ENCODE peak calls at places on chromosome 6, in eight cellular contexts. V is cardiac muscle cell; G is neural progenitor cell; K is heart left ventricle; M is CD8-positive, alpha-beta T cell; A is foreskin keratinocyte; J is Peyer's patch; H is Karpas-422. Y is an unnamed sample.

GRCh38 chr6:158564243-158565121 is 4.6 kb downstream of the TMEM181 start:
- DNase-seq in V (no peak), G (no peak), K (no peak), M (peak; percentile 44), A (no peak), J (peak; percentile 71), H (no peak), Y (no peak)

GRCh38 chr6:1396952-1397868 is 7.8 kb downstream of the FOXF2 start:
- DNase-seq in V (peak; percentile 80), G (peak; percentile 89), K (peak; percentile 65), M (peak; percentile 66), A (no peak), J (peak; percentile 87), H (peak; percentile 83), Y (peak; percentile 90)

GRCh38 chr6:11288065-11288464 is 55.6 kb upstream of the NEDD9 start:
- DNase-seq in V (no peak), G (no peak), K (no peak), M (no peak), A (no peak), J (peak; percentile 89), H (no peak), Y (no peak)

GRCh38 chr6:75609639-75610590 is 8.2 kb downstream of the SENP6 start:
- DNase-seq in V (peak; percentile 25), G (no peak), K (no peak), M (no peak), A (no peak), J (no peak), H (no peak), Y (no peak)

GRCh38 chr6:24766685-24767462 is 7.9 kb upstream of the GMNN start:
- DNase-seq in V (peak; percentile 56), G (no peak), K (no peak), M (no peak), A (no peak), J (no peak), H (peak; percentile 81), Y (no peak)

GRCh38 chr6:145809211-145809610 is 5.4 kb downstream of the FBXO30 start:
- DNase-seq in V (no peak), G (no peak), K (no peak), M (no peak), A (no peak), J (no peak), H (peak; percentile 54), Y (no peak)

GRCh38 chr6:14665827-14666724 is 548.5 kb downstream of the CD83 start:
- DNase-seq in V (peak; percentile 92), G (no peak), K (no peak), M (no peak), A (peak; percentile 95), J (peak; percentile 55), H (no peak), Y (peak; percentile 60)

GRCh38 chr6:13479971-13480434 is 7.4 kb downstream of the GFOD1 start:
- DNase-seq in V (no peak), G (no peak), K (no peak), M (no peak), A (peak; percentile 99), J (no peak), H (no peak), Y (no peak)

GRCh38 chr6:42315991-42316378 is 98.3 kb upstream of the MRPS10 start:
- DNase-seq in V (peak; percentile 92), G (no peak), K (no peak), M (no peak), A (peak; percentile 78), J (peak; percentile 54), H (no peak), Y (no peak)

GRCh38 chr6:160122744-160123143 is 1.1 kb downstream of the SLC22A1 start:
- DNase-seq in V (no peak), G (no peak), K (no peak), M (no peak), A (no peak), J (no peak), H (no peak), Y (no peak)

GRCh38 chr6:152273002-152273401 is 364.2 kb downstream of the SYNE1 start:
- DNase-seq in V (peak; percentile 12), G (no peak), K (no peak), M (no peak), A (no peak), J (no peak), H (no peak), Y (peak; percentile 74)

GRCh38 chr6:132286298-132287019 is 114.8 kb downstream of the MOXD1 start:
- DNase-seq in V (no peak), G (no peak), K (no peak), M (no peak), A (no peak), J (no peak), H (no peak), Y (no peak)

GRCh38 chr6:27281569-27281968 is 30.5 kb downstream of the POM121L2 start:
- DNase-seq in V (no peak), G (no peak), K (no peak), M (no peak), A (no peak), J (no peak), H (no peak), Y (no peak)

GRCh38 chr6:166633732-166634535 is 6.9 kb upstream of the RPS6KA2 start:
- DNase-seq in V (no peak), G (no peak), K (peak; percentile 80), M (no peak), A (no peak), J (no peak), H (peak; percentile 75), Y (no peak)

GRCh38 chr6:9398794-9399373 is 963.5 kb upstream of the SLC35B3 start:
- DNase-seq in V (peak; percentile 40), G (no peak), K (peak; percentile 59), M (no peak), A (no peak), J (no peak), H (no peak), Y (peak; percentile 21)

GRCh38 chr6:15505463-15505918 is 157.3 kb downstream of the DTNBP1 start:
- DNase-seq in V (no peak), G (no peak), K (no peak), M (no peak), A (no peak), J (peak; percentile 36), H (no peak), Y (no peak)

GRCh38 chr6:133314951-133315350 is 73.8 kb downstream of the EYA4 start:
- DNase-seq in V (no peak), G (no peak), K (no peak), M (no peak), A (no peak), J (no peak), H (no peak), Y (no peak)

GRCh38 chr6:113414511-113414910 is 442.6 kb upstream of the MARCKS start:
- DNase-seq in V (peak; percentile 78), G (no peak), K (peak; percentile 39), M (no peak), A (peak; percentile 44), J (no peak), H (no peak), Y (peak; percentile 47)

GRCh38 chr6:155038527-155038926 is 43.4 kb downstream of the TIAM2 start:
- DNase-seq in V (no peak), G (no peak), K (no peak), M (no peak), A (no peak), J (no peak), H (no peak), Y (no peak)

GRCh38 chr6:168927026-168927425 is 326.6 kb downstream of the THBS2 start:
- DNase-seq in V (no peak), G (no peak), K (no peak), M (no peak), A (no peak), J (no peak), H (no peak), Y (no peak)

DNA sequence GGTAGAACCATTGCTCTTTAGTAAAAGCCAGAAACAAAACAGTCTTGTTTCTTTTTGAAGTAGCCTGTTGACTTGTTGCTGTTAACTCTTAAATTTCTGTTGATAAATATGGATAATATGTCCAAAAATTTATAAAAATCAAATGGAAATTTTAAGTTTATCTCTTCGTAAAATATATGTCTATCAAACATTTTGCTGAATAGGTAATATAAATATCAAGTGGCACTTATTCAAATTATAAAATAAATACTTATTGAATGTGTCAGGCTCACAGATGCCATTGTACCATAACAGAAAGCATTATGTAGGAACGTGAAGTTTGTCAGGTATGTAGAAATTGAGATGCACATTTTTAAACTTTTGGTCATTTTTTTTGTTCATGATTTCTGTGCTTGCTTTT is 216.5 kb downstream of the ARID1B start:
- DNase-seq in V (no peak), G (no peak), K (no peak), M (no peak), A (no peak), J (no peak), H (no peak), Y (no peak)
- H3K4me1 ChIP-seq in V (peaks cover 11% of the 10 kb centered on the region), G (peaks cover 11% of the 10 kb centered on the region), K (peaks cover 38% of the 10 kb centered on the region), M (no peaks in the 10 kb centered on the region), A (peaks cover 3% of the 10 kb centered on the region), J (peaks cover 4% of the 10 kb centered on the region), H (peaks cover 69% of the 10 kb centered on the region), Y (peaks cover 2% of the 10 kb centered on the region)

GRCh38 chr6:127510876-127511275 is 8.3 kb downstream of the MTCL3 start:
- DNase-seq in V (no peak), G (no peak), K (no peak), M (no peak), A (no peak), J (no peak), H (no peak), Y (no peak)

GRCh38 chr6:127503022-127503421 is 16.1 kb downstream of the MTCL3 start:
- DNase-seq in V (no peak), G (no peak), K (no peak), M (no peak), A (no peak), J (no peak), H (no peak), Y (no peak)

GRCh38 chr6:127506894-127507293 is 12.2 kb downstream of the MTCL3 start:
- DNase-seq in V (no peak), G (no peak), K (no peak), M (no peak), A (no peak), J (no peak), H (no peak), Y (no peak)
- H3K27ac ChIP-seq in V (no peak overlapping the region), G (no peak overlapping the region), K (no peak overlapping the region), M (no peak overlapping the region), A (no peak overlapping the region), J (no peak overlapping the region), H (no peak overlapping the region), Y (no peak overlapping the region)

GRCh38 chr6:85458782-85459181 is 8.9 kb downstream of the NT5E start:
- DNase-seq in V (no peak), G (no peak), K (no peak), M (no peak), A (no peak), J (no peak), H (no peak), Y (no peak)
- H3K4me1 ChIP-seq in V (no peaks in the 10 kb centered on the region), G (no peaks in the 10 kb centered on the region), K (peaks cover 26% of the 10 kb centered on the region), M (peaks cover 100% of the 10 kb centered on the region), A (peaks cover 88% of the 10 kb centered on the region), J (peaks cover 5% of the 10 kb centered on the region), H (no peaks in the 10 kb centered on the region), Y (peaks cover 11% of the 10 kb centered on the region)

DNA sequence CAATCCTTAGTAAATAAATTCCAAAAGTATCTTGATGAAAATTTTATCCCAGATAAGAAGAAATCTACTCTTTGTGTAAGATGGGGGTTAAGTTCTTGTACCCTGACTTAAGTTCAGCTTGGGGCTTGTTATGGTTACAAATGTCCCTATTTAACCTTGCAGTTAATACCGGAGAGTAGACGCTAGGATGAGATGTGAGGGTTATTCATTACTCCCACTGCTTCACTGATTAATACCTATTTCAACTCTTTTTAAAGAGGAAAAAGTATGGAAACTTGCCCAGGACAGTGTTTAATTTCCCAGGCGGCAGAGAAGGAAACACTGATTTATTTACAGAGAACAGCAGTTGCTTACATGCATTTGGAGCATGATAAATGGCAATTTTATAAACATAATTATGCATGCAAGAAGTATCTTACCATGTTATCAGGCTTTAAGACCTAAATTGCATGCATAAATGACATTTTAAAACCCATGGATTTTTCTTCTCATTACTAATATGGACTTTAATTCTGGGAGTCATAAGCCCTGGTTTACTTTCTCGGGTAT is 137.7 kb downstream of the RCAN2 start:
- DNase-seq in V (no peak), G (no peak), K (no peak), M (no peak), A (no peak), J (no peak), H (no peak), Y (no peak)
- H3K27ac ChIP-seq in V (no peak overlapping the region), G (no peak overlapping the region), K (peak overlapping the region; percentile 67), M (no peak overlapping the region), A (no peak overlapping the region), J (no peak overlapping the region), H (no peak overlapping the region), Y (no peak overlapping the region)

Y was measured in right cardiac atrium.